ENCODE peak calls at places on chromosomes 5 and 9, in five cellular contexts. Q is lower lobe of right lung; V is RWPE2; S is effector memory CD8-positive, alpha-beta T cell; Z is activated T-cell treated with anti-CD3 and anti-CD28 coated beads, Interleukin-2, amount 50 U/mL, for 72 hours. J is an unnamed sample.

GRCh38 chr9:81427870-81428269 is 261.5 kb downstream of the TLE1 start:
- ATAC-seq in Q (no peak), V (no peak), S (no peak), Z (no peak), J (no peak)

GRCh38 chr5:9186069-9186468 is 359.8 kb downstream of the SEMA5A start:
- ATAC-seq in Q (no peak), V (no peak), S (no peak), Z (no peak), J (no peak)

GRCh38 chr9:121670447-121670846 is 19.0 kb downstream of the DAB2IP start:
- ATAC-seq in Q (no peak), V (no peak), S (no peak), Z (no peak), J (no peak)

GRCh38 chr5:1363160-1363559 is 18.3 kb upstream of the CLPTM1L start:
- ATAC-seq in Q (no peak), V (peak), S (no peak), Z (no peak), J (peak)

GRCh38 chr5:74973694-74974093 is 78.7 kb downstream of the GCNT4 start:
- ATAC-seq in Q (no peak), V (no peak), S (no peak), Z (no peak), J (no peak)

GRCh38 chr9:93288891-93289883 is 105.2 kb downstream of the WNK2 start:
- ATAC-seq in Q (no peak), V (peak), S (no peak), Z (no peak), J (peak)

GRCh38 chr9:13628526-13628925 is 349.0 kb upstream of the MPDZ start:
- ATAC-seq in Q (no peak), V (no peak), S (no peak), Z (no peak), J (no peak)

GRCh38 chr9:69671291-69671903 is 774 bp downstream of the APBA1 start:
- ATAC-seq in Q (peak), V (no peak), S (no peak), Z (no peak), J (no peak)

GRCh38 chr9:21866302-21866701 is 63.9 kb downstream of the MTAP start:
- ATAC-seq in Q (no peak), V (no peak), S (no peak), Z (peak), J (no peak)

GRCh38 chr5:105882956-105883481 is 1787.7 kb downstream of the EFNA5 start:
- ATAC-seq in Q (no peak), V (peak), S (no peak), Z (no peak), J (no peak)

GRCh38 chr9:115531410-115532130 is 413.6 kb upstream of the TNC start:
- ATAC-seq in Q (no peak), V (no peak), S (no peak), Z (no peak), J (no peak)

GRCh38 chr5:32767948-32768427 is 56.9 kb downstream of the NPR3 start:
- ATAC-seq in Q (no peak), V (peak), S (no peak), Z (no peak), J (peak)

GRCh38 chr9:38393128-38393809 is 767 bp downstream of the ALDH1B1 start:
- ATAC-seq in Q (no peak), V (peak), S (no peak), Z (no peak), J (no peak)

GRCh38 chr5:132181011-132181629 is 46.5 kb downstream of the P4HA2 start:
- ATAC-seq in Q (peak), V (no peak), S (no peak), Z (no peak), J (peak)

GRCh38 chr5:33832904-33833575 is 58.8 kb downstream of the ADAMTS12 start:
- ATAC-seq in Q (no peak), V (no peak), S (no peak), Z (no peak), J (no peak)

GRCh38 chr5:148759101-148759500 is 67.3 kb upstream of the ADRB2 start:
- ATAC-seq in Q (peak), V (no peak), S (no peak), Z (no peak), J (no peak)

GRCh38 chr9:81096667-81097066 is 592.7 kb downstream of the TLE1 start:
- ATAC-seq in Q (no peak), V (no peak), S (no peak), Z (no peak), J (no peak)

GRCh38 chr5:88732181-88732633 is 150.8 kb downstream of the MEF2C start:
- ATAC-seq in Q (peak), V (no peak), S (no peak), Z (no peak), J (no peak)

GRCh38 chr5:149887622-149888183 is 56.9 kb downstream of the PDE6A start:
- ATAC-seq in Q (peak), V (peak), S (no peak), Z (no peak), J (no peak)

GRCh38 chr5:127001621-127002296 is 28.6 kb downstream of the MARCHF3 start:
- ATAC-seq in Q (no peak), V (no peak), S (no peak), Z (no peak), J (no peak)

GRCh38 chr5:149195337-149195887 is 54.1 kb downstream of the ABLIM3 start:
- ATAC-seq in Q (no peak), V (no peak), S (no peak), Z (no peak), J (no peak)

GRCh38 chr5:155728857-155729683 is 597.9 kb upstream of the SGCD start:
- ATAC-seq in Q (peak), V (no peak), S (peak), Z (peak), J (peak)

GRCh38 chr5:101948615-101949014 is 347.5 kb downstream of the SLCO4C1 start:
- ATAC-seq in Q (no peak), V (no peak), S (no peak), Z (no peak), J (no peak)

GRCh38 chr5:129904102-129904666 is at the start of gene CHSY3:
- ATAC-seq in Q (peak), V (peak), S (peak), Z (peak), J (peak)

GRCh38 chr9:70564464-70565190 is 150.2 kb upstream of the KLF9 start:
- ATAC-seq in Q (no peak), V (no peak), S (no peak), Z (no peak), J (no peak)

GRCh38 chr9:3682186-3682585 is 156.4 kb upstream of the RFX3 start:
- ATAC-seq in Q (no peak), V (no peak), S (no peak), Z (no peak), J (no peak)

GRCh38 chr9:94156549-94157407 is 72.5 kb downstream of the PTPDC1 start:
- ATAC-seq in Q (peak), V (peak), S (no peak), Z (no peak), J (peak)

GRCh38 chr9:130785053-130785452 is 50.0 kb upstream of the ABL1 start:
- ATAC-seq in Q (no peak), V (no peak), S (no peak), Z (no peak), J (no peak)

GRCh38 chr5:150158170-150158949 is 2.7 kb upstream of the PDGFRB start:
- ATAC-seq in Q (no peak), V (no peak), S (no peak), Z (no peak), J (no peak)

J was measured in esophagus mucosa.